ENCODE peak calls at places on chromosomes 2 and 18, in ten cellular contexts. U is endothelial cell of umbilical vein; B is CD8-positive, alpha-beta T cell; P is AG04450; D is A549; K is fibroblast of lung; A is tibial artery; T is colonic mucosa; M is HCT116; E is neural progenitor cell. Y is an unnamed sample.

GRCh38 chr2:1022178-1022577 is 71.5 kb downstream of the SNTG2 start:
- DNase-seq in D (no peak), E (peak), B (no peak), M (no peak), K (no peak), P (no peak), A (no peak), T (no peak), U (no peak), Y (no peak)

GRCh38 chr18:70457788-70458187 is 168.9 kb downstream of the SOCS6 start:
- DNase-seq in U (no peak), D (no peak), E (no peak), T (no peak), P (no peak), M (no peak), B (no peak), K (no peak), A (no peak), Y (no peak)

GRCh38 chr18:3538954-3539617 is 89.1 kb downstream of the TGIF1 start:
- DNase-seq in E (no peak), T (no peak), U (no peak), M (no peak), K (no peak), D (no peak), B (no peak), A (no peak), P (no peak), Y (no peak)

GRCh38 chr18:47871288-47871687 is 59.2 kb downstream of the SMAD2 start:
- DNase-seq in E (no peak), P (no peak), A (no peak), U (no peak), B (no peak), T (no peak), M (no peak), D (no peak), K (no peak), Y (no peak)

GRCh38 chr2:239978381-239978780 is 46.8 kb downstream of the NDUFA10 start:
- DNase-seq in M (no peak), U (no peak), E (no peak), P (no peak), B (no peak), K (peak), A (no peak), T (no peak), D (no peak), Y (no peak)

GRCh38 chr2:171541202-171541884 is 19.1 kb downstream of the CYBRD1 start:
- DNase-seq in P (no peak), A (no peak), K (no peak), M (no peak), E (no peak), U (no peak), T (no peak), D (no peak), B (no peak), Y (no peak)

GRCh38 chr18:62325806-62326645 is 916 bp downstream of the TNFRSF11A start:
- DNase-seq in U (peak), A (no peak), P (no peak), T (no peak), B (peak), D (peak), E (peak), K (peak), M (no peak), Y (no peak)

GRCh38 chr2:165837122-165837521 is 43.1 kb upstream of the GALNT3 start:
- DNase-seq in U (no peak), M (no peak), K (no peak), E (peak), T (no peak), B (no peak), P (no peak), A (no peak), D (no peak), Y (no peak)

GRCh38 chr2:104702451-104702850 is 151.5 kb upstream of the POU3F3 start:
- DNase-seq in A (no peak), U (no peak), M (no peak), E (peak), P (no peak), D (no peak), K (no peak), T (no peak), B (no peak), Y (no peak)

GRCh38 chr2:40400336-40400953 is 51.4 kb downstream of the SLC8A1 start:
- DNase-seq in D (no peak), M (no peak), P (no peak), A (no peak), B (no peak), E (no peak), U (peak), T (no peak), K (peak), Y (no peak)

GRCh38 chr2:222445226-222445625 is 20.9 kb downstream of the SGPP2 start:
- DNase-seq in E (no peak), D (no peak), U (no peak), T (no peak), B (no peak), P (no peak), K (no peak), A (no peak), M (no peak), Y (no peak)

GRCh38 chr2:171909261-171909660 is 13.0 kb upstream of the HAT1 start:
- DNase-seq in K (no peak), P (no peak), M (no peak), A (no peak), T (no peak), B (no peak), E (no peak), D (no peak), U (no peak), Y (no peak)

GRCh38 chr2:232894251-232894650 is 24.2 kb downstream of the SNORC start:
- DNase-seq in B (no peak), M (no peak), P (no peak), A (peak), T (no peak), U (no peak), K (no peak), D (no peak), E (no peak), Y (peak)

GRCh38 chr2:29063646-29064372 is 10.5 kb downstream of the PCARE start:
- DNase-seq in M (no peak), T (no peak), K (peak), B (no peak), P (peak), A (no peak), D (no peak), E (peak), U (no peak), Y (no peak)

GRCh38 chr2:120533625-120534024 is 187.7 kb downstream of the INHBB start:
- DNase-seq in T (no peak), U (no peak), E (no peak), K (no peak), M (no peak), B (no peak), P (no peak), A (no peak), D (no peak), Y (no peak)

GRCh38 chr2:121489284-121489683 is 41.4 kb upstream of the RNU4ATAC start:
- DNase-seq in A (no peak), T (no peak), P (no peak), K (peak), U (peak), B (no peak), D (no peak), E (no peak), M (no peak), Y (no peak)

GRCh38 chr18:79792096-79792987 is 5.4 kb upstream of the KCNG2 start:
- DNase-seq in E (no peak), P (no peak), U (no peak), D (no peak), B (no peak), M (no peak), A (no peak), K (no peak), T (no peak), Y (no peak)
- H3K27ac ChIP-seq in E (no peak), P (peak), U (no peak), D (peak), B (no peak), M (no peak), A (no peak), K (peak), T (no peak), Y (no peak)

GRCh38 chr2:101873543-101873942 is 118.2 kb upstream of the IL1R2 start:
- DNase-seq in E (no peak), M (no peak), K (peak), D (peak), U (no peak), A (no peak), T (no peak), P (no peak), B (no peak), Y (no peak)
- TF ChIP-seq CTCF in E (peak), M (peak), K (no peak), D (peak), U (no peak), A (no peak), T (no peak), P (peak), B (no peak), Y (no peak)

DNA sequence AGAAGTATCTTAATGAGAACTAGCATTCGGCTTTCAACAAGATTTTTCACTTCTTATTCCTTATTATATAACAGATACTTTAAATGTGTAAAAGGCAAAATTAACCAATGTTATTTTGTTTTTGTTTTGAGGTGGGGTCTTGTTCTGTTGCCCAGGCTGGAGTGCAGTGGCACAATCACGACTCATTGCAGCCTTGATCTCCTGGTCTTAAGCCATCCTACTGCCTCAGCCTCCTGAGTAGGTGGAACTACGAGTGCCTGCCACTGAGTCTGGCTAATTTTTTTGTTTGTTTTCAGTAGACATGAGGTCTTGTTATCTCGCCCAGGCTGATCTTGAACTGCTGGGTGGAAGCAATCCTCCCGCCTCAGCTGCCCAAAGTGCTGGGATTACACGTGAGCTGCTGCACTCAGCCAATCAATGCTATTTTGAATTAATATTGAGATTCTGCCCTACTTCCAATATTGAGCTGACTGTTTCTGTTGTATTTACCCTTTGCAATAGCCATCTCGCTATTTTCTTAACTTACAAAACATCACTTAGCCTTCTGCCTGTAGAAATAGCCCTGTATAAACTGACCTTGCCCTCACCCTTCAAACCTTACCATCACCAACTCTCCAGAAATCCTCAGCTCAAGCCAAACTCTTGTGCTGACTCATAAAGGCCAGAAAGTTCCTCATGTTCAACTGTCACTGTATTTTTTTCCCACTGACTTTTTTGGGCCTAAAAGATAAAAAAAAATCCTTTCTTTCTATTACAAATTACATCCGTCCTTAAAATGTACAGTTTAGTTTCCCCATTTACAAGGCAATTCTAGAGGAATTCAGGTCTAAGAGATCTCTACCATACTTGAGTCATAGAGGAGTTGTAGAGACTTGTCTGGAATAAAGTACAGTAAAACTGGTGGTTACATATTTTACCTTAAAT is 94.3 kb downstream of the OLA1 start:
- DNase-seq in T (no peak), M (no peak), A (no peak), P (peak), U (peak), K (peak), B (no peak), E (no peak), D (no peak), Y (no peak)
- H3K27ac ChIP-seq in T (no peak), M (no peak), A (no peak), P (no peak), U (no peak), K (no peak), B (no peak), E (no peak), D (peak), Y (no peak)

GRCh38 chr2:45578056-45578843 is 32.8 kb downstream of the SRBD1 start:
- DNase-seq in K (peak), A (no peak), M (no peak), T (no peak), E (peak), B (no peak), D (peak), U (peak), P (no peak), Y (no peak)
- TF ChIP-seq CTCF in K (peak), A (peak), M (peak), T (no peak), E (peak), B (peak), D (peak), U (peak), P (peak), Y (no peak)

GRCh38 chr2:204917089-204917701 is 371.9 kb downstream of the PARD3B start:
- DNase-seq in E (no peak), K (no peak), B (no peak), U (no peak), T (no peak), A (no peak), P (no peak), D (no peak), M (no peak), Y (no peak)
- H3K27ac ChIP-seq in E (no peak), K (no peak), B (no peak), U (no peak), T (no peak), A (no peak), P (no peak), D (no peak), M (no peak), Y (no peak)

GRCh38 chr2:33034784-33035183 is 88.0 kb downstream of the LTBP1 start:
- DNase-seq in E (no peak), M (no peak), A (no peak), B (no peak), P (no peak), K (peak), U (peak), D (no peak), T (no peak), Y (no peak)
- TF ChIP-seq CTCF in E (peak), M (peak), A (peak), B (no peak), P (peak), K (peak), U (peak), D (peak), T (no peak), Y (peak)

DNA sequence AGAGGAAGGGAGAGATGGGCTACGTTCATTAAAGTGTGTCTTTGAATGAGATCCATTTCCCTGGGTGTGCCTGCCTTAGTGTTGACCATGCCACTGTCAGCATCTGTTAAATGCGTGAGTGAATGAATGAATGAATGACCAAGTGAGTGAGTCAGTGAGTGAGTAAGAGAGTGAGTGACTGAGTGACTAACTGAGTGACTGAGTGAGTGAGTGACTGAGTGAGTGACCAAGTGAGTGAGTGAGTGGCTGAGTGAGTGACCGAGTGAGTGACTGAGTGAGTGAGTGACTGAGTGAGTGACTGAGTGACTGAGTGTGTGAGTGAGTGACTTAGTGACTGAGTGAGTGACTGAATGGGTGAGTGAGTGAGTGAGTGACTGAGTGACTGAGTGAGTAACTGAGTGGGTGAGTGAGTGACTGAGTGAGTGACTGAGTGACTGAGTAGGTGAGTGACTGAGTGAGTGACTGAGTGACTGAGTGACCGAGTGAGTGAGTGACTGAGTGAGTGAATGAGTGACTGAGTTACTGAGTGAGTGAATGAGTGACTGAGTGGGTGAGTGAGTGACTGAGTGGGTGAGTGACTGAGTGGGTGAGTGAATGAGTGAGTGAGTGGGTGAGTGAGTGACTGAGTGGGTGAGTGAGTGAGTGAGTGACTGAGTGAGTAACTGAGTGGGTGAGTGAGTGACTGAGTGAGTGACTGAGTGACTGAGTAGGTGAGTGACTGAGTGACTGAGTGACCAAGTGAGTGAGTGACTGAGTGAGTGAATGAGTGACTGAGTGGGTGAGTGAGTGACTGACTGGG is 11.2 kb downstream of the MAL start:
- DNase-seq in T (no peak), U (no peak), E (no peak), D (no peak), A (no peak), B (no peak), K (no peak), M (no peak), P (no peak), Y (no peak)
- H3K27ac ChIP-seq in T (no peak), U (no peak), E (no peak), D (no peak), A (no peak), B (peak), K (no peak), M (no peak), P (no peak), Y (no peak)

DNA sequence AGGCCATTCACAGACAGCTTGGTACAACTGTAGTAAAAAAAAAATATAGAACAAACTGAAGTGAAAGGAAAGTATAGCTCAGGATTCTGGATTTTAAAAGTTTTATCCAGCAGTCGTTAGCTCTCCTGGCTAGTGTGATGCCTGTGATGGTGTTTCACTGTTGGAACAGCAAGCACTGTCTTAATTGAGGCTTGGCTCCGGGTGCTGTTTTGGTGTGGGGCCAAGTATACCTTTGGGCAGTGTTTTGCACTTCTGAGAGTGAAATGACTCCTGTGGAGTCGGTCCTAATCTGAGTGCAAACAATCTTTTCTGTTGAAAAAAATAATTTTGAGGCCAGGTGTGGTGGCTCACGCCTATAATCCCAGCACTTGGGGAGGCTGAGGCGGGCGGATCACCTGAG is 28.7 kb upstream of the RAB1A start:
- DNase-seq in M (no peak), T (peak), K (no peak), P (no peak), D (no peak), B (no peak), A (no peak), E (no peak), U (no peak), Y (no peak)
- TF ChIP-seq CTCF in M (no peak), T (no peak), K (no peak), P (no peak), D (no peak), B (no peak), A (no peak), E (no peak), U (no peak), Y (no peak)

GRCh38 chr18:43933177-43933576 is 655.9 kb upstream of the SYT4 start:
- DNase-seq in U (no peak), T (no peak), A (no peak), E (no peak), M (no peak), K (no peak), P (no peak), D (no peak), B (no peak), Y (no peak)

GRCh38 chr18:43935051-43935412 is 657.7 kb upstream of the SYT4 start:
- DNase-seq in A (no peak), B (no peak), U (peak), T (no peak), M (no peak), P (peak), D (no peak), E (no peak), K (peak), Y (no peak)

GRCh38 chr18:43932140-43932539 is 654.9 kb upstream of the SYT4 start:
- DNase-seq in U (no peak), T (no peak), P (no peak), E (no peak), D (no peak), A (no peak), K (peak), B (no peak), M (no peak), Y (no peak)

GRCh38 chr18:43936176-43936575 is 658.9 kb upstream of the SYT4 start:
- DNase-seq in P (no peak), B (no peak), A (no peak), K (no peak), U (no peak), D (no peak), E (no peak), T (no peak), M (no peak), Y (no peak)

DNA sequence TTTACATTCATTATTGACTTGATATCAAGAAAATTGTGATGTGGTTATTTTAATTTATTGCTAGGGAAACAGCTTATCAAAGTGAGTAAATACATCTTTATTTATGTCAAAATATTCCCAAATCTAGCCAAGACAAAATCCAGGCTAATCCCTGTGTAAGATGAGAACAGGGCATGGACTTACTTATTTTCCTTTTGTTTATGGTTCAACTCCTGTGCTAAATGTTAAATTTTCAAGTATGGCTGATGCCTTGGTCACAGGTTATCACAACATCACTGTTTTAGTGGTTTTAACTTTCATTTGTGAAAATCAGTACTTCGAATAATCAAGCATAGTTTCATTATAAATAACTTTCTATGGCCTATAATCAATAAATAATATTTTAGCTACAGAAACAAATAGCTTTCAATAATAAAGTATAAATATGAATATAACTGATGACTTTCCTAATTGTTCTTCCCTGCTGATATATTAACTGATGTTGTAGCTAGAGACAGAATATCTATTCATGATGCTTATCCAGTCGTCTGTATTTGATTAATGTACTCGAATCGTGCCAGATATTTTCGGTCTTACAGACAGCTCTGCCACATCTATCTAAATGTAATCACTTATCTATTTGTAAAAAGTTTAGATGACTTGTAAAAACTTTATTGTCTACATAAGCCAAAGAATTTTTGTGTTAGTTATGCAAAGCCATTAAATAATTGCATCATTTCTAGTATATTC is 657.2 kb upstream of the SYT4 start:
- DNase-seq in P (no peak), M (no peak), D (no peak), U (no peak), K (no peak), T (no peak), E (no peak), A (no peak), B (no peak), Y (no peak)
- H3K27ac ChIP-seq in P (no peak), M (no peak), D (no peak), U (no peak), K (no peak), T (no peak), E (no peak), A (no peak), B (no peak), Y (no peak)

GRCh38 chr18:36408606-36409005 is 111.1 kb downstream of the FHOD3 start:
- DNase-seq in P (no peak), K (no peak), U (no peak), A (no peak), E (no peak), T (no peak), B (no peak), M (no peak), D (no peak), Y (no peak)

GRCh38 chr18:36409779-36410178 is 112.3 kb downstream of the FHOD3 start:
- DNase-seq in A (no peak), P (no peak), E (no peak), K (no peak), U (no peak), T (no peak), D (no peak), B (no peak), M (no peak), Y (no peak)

GRCh38 chr18:36405611-36406010 is 108.1 kb downstream of the FHOD3 start:
- DNase-seq in U (no peak), D (no peak), B (no peak), E (no peak), T (no peak), M (no peak), K (no peak), A (no peak), P (no peak), Y (no peak)

GRCh38 chr18:36403896-36404824 is 106.6 kb downstream of the FHOD3 start:
- DNase-seq in A (no peak), D (no peak), E (no peak), U (no peak), T (no peak), K (no peak), B (no peak), M (no peak), P (no peak), Y (peak)

GRCh38 chr18:36406805-36407204 is 109.3 kb downstream of the FHOD3 start:
- DNase-seq in B (no peak), U (no peak), K (no peak), M (no peak), A (no peak), D (no peak), P (no peak), E (no peak), T (no peak), Y (peak)
- TF ChIP-seq CTCF in B (no peak), U (no peak), K (no peak), M (no peak), A (no peak), D (no peak), P (no peak), E (no peak), T (no peak), Y (no peak)

Y was measured in coronary artery.